ENCODE peak calls at places on chromosomes 1 and 21, in five cellular contexts. M is cardiac muscle cell, R is endodermal cell, K is PC-3, W is H1. X is an unnamed sample.

GRCh38 chr1:115544131-115544530 is 97.6 kb upstream of the VANGL1 start:
- DNase-seq in M (peak; percentile 81), R (no peak), K (no peak), W (no peak), X (no peak)

GRCh38 chr21:46057111-46057709 is 40.7 kb upstream of the COL6A2 start:
- DNase-seq in M (no peak), R (peak; percentile 40), K (no peak), W (no peak), X (no peak)

GRCh38 chr1:25194576-25195020 is 37.7 kb downstream of the SYF2 start:
- DNase-seq in M (no peak), R (no peak), K (no peak), W (no peak), X (no peak)

GRCh38 chr1:47578026-47578861 is 140.4 kb downstream of the FOXD2 start:
- DNase-seq in M (no peak), R (peak; percentile 65), K (peak; percentile 18), W (no peak), X (no peak)

GRCh38 chr1:109959974-109960744 is 24.4 kb upstream of the AHCYL1 start:
- DNase-seq in M (peak; percentile 82), R (peak; percentile 81), K (peak; percentile 85), W (no peak), X (no peak)

GRCh38 chr1:101236546-101237228 is at the start of gene S1PR1:
- DNase-seq in M (peak; percentile 85), R (peak; percentile 90), K (peak; percentile 37), W (peak; percentile 76), X (no peak)

GRCh38 chr1:111481387-111482221 is 7.8 kb downstream of the C1orf162 start:
- DNase-seq in M (peak; percentile 82), R (peak; percentile 92), K (peak; percentile 81), W (peak; percentile 75), X (peak; percentile 86)

GRCh38 chr1:207035877-207036558 is 3.5 kb upstream of the C1orf116 start:
- DNase-seq in M (no peak), R (no peak), K (peak; percentile 53), W (no peak), X (no peak)

GRCh38 chr1:2130871-2131289 is 63.7 kb downstream of the FAAP20 start:
- DNase-seq in M (no peak), R (no peak), K (no peak), W (no peak), X (no peak)

GRCh38 chr1:201714542-201715276 is 114.2 kb upstream of the IPO9 start:
- DNase-seq in M (peak; percentile 97), R (peak; percentile 79), K (peak; percentile 95), W (no peak), X (no peak)

GRCh38 chr1:175663991-175664390 is 79.4 kb downstream of the TNR start:
- DNase-seq in M (no peak), R (peak; percentile 30), K (no peak), W (no peak), X (no peak)

GRCh38 chr1:156705321-156705917 is at the start of gene CRABP2:
- DNase-seq in M (peak; percentile 53), R (no peak), K (peak; percentile 53), W (peak; percentile 64), X (no peak)

GRCh38 chr1:244868484-244869363 is 4.4 kb upstream of the HNRNPU start:
- DNase-seq in M (no peak), R (no peak), K (no peak), W (no peak), X (no peak)

GRCh38 chr1:28246427-28246832 is 10.5 kb downstream of the ATP5IF1 start:
- DNase-seq in M (peak; percentile 48), R (no peak), K (peak; percentile 90), W (no peak), X (peak; percentile 83)

GRCh38 chr1:61517345-61517744 is 207.6 kb downstream of the TM2D1 start:
- DNase-seq in M (no peak), R (no peak), K (no peak), W (no peak), X (no peak)

GRCh38 chr1:221815660-221816059 is 73.8 kb upstream of the DUSP10 start:
- DNase-seq in M (no peak), R (no peak), K (no peak), W (no peak), X (no peak)

GRCh38 chr1:54791880-54792522 is 9.1 kb downstream of the TTC22 start:
- DNase-seq in M (peak; percentile 47), R (peak; percentile 92), K (peak; percentile 83), W (peak; percentile 94), X (peak; percentile 91)

GRCh38 chr1:30422251-30422650 is 301.1 kb downstream of the MATN1 start:
- DNase-seq in M (no peak), R (peak; percentile 31), K (no peak), W (peak; percentile 30), X (no peak)

GRCh38 chr1:201109651-201110050 is 2.6 kb downstream of the CACNA1S start:
- DNase-seq in M (no peak), R (no peak), K (no peak), W (no peak), X (no peak)

GRCh38 chr1:109931189-109931672 is 20.6 kb downstream of the CSF1 start:
- DNase-seq in M (peak; percentile 91), R (peak; percentile 97), K (peak; percentile 42), W (peak; percentile 89), X (no peak)

GRCh38 chr1:26412180-26412840 is 1.7 kb downstream of the LIN28A start:
- DNase-seq in M (no peak), R (peak; percentile 93), K (no peak), W (peak; percentile 79), X (no peak)

GRCh38 chr1:116127123-116127847 is 16.1 kb downstream of the MAB21L3 start:
- DNase-seq in M (no peak), R (no peak), K (no peak), W (no peak), X (no peak)

DNA sequence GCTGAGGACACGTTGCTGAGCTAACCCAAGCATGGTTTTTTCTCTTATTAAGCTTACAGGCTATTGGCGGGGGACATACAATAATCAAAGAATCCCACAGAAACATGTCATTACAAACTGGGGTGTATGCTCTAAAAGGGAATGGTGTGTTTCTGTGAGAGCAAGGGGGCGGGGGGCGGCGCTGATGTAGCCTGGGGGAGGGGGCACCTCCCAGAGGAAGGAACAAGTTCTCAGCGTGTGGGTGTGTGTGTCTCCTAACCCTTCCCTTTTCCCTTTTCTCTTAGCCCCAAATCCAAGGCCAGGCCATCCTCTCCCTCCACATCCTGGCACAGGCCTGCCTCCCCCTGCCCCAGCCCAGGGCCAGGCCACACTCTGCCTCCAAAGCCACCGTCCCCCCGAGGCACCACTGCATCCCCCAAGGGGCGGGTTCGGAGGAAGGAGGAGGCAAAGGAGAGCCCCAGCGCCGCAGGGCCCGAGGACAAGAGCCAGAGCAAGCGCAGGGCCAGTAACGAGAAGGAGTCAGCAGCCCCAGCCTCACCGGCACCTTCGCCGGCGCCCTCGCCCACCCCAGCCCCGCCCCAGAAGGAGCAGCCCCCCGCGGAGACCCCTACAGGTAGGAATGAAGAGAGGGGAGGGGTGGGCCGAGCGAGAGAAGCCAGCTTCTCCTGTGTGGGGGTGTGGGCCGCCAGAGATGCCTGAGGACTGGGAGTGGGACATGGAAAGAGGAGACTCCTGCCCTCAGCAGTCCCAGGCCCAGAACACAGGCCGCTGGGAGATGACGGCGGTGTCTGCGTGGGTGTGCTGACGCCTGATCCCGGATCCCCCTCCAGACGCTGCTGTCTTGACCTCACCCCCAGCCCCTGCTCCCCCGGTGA is 21.9 kb downstream of the MAP7D1 start:
- DNase-seq in M (no peak), R (peak; percentile 78), K (no peak), W (peak; percentile 67), X (no peak)
- H3K4me3 ChIP-seq in M (no peak overlapping the region), R (no peak overlapping the region), K (no peak overlapping the region), W (peak overlapping the region; percentile 38), X (no peak overlapping the region)

DNA sequence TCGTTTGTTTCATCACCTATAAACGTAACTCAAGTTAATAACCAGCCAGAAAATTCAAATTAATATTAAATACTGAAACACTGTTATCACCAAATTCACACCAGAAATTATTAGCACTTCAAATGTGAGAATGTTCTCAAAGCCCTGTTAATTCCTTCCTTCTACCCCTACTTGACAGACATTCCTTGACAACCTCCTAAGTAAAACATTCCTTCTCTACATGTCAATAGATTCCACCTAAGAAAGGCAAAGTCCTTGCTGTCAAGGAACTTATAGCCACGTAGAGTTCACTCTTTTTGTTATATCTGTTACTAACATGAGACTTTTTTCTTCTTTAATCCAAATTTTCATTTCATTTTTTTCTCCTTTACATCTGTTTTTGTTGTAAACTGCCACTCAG is 441.5 kb downstream of the SMYD3 start:
- DNase-seq in M (no peak), R (no peak), K (no peak), W (no peak), X (no peak)
- H3K27ac ChIP-seq in M (no peak overlapping the region), R (no peak overlapping the region), K (no peak overlapping the region), W (no peak overlapping the region), X (no peak overlapping the region)

DNA sequence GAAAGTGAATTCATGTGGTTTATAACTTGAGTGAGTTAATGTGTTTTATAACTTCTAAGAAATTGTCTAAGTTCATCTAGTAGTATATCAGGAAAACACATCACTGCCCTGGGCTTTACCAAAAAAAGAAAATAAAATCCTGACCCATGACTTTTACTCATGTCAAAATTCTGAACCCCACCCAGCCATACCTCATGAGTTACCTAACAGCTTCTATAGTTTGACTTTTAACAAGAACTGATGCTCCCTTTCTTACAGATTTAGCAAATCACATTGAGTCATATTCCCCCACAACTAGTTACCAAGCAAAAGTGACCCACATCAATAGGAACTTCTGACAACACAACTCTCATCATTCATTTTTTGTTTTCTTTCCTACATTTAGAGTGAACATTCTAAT is 57.3 kb downstream of the ESRRG start:
- DNase-seq in M (peak; percentile 1), R (no peak), K (no peak), W (no peak), X (no peak)
- H3K4me3 ChIP-seq in M (no peak overlapping the region), R (no peak overlapping the region), K (no peak overlapping the region), W (no peak overlapping the region), X (no peak overlapping the region)

GRCh38 chr1:21337010-21337437 is 46.8 kb upstream of the ECE1 start:
- DNase-seq in M (no peak), R (no peak), K (no peak), W (no peak), X (peak; percentile 70)

GRCh38 chr1:21335750-21336168 is 45.5 kb upstream of the ECE1 start:
- DNase-seq in M (no peak), R (no peak), K (peak; percentile 92), W (no peak), X (peak; percentile 82)

GRCh38 chr1:21333824-21334213 is 43.6 kb upstream of the ECE1 start:
- DNase-seq in M (no peak), R (no peak), K (no peak), W (no peak), X (no peak)

GRCh38 chr1:21334214-21335087 is 44.2 kb upstream of the ECE1 start:
- DNase-seq in M (peak; percentile 89), R (peak; percentile 94), K (peak; percentile 84), W (peak; percentile 89), X (peak; percentile 84)

GRCh38 chr1:21335088-21335678 is 44.9 kb upstream of the ECE1 start:
- DNase-seq in M (no peak), R (no peak), K (no peak), W (no peak), X (no peak)
- H3K27ac ChIP-seq in M (no peak overlapping the region), R (no peak overlapping the region), K (peak overlapping the region; percentile 91), W (no peak overlapping the region), X (peak overlapping the region; percentile 96)

X was measured in Karpas-422.